ENCODE peak calls at places on chromosomes 7 and 10, in seven cellular contexts. S is mucosa of gallbladder, B is NCI-H1417, N is Kasumi-1, W is stomach, C is left colon, L is coronary artery. H is an unnamed sample.

GRCh38 chr10:17432738-17433137 is 21.7 kb downstream of the ST8SIA6 start:
- DNase-seq in S (no peak), B (no peak), N (no peak), W (no peak), C (no peak), L (no peak), H (no peak)

GRCh38 chr10:49170632-49171325 is 17.4 kb downstream of the TMEM273 start:
- DNase-seq in S (no peak), B (no peak), N (no peak), W (no peak), C (no peak), L (no peak), H (no peak)

GRCh38 chr7:44489955-44490350 is 505 bp downstream of the NUDCD3 start:
- DNase-seq in S (peak), B (no peak), N (peak), W (peak), C (peak), L (no peak), H (no peak)

GRCh38 chr7:147432068-147432467 is 1158.5 kb upstream of the C7orf33 start:
- DNase-seq in S (no peak), B (peak), N (peak), W (no peak), C (no peak), L (no peak), H (peak)

GRCh38 chr7:15446280-15446679 is 115.5 kb downstream of the AGMO start:
- DNase-seq in S (no peak), B (no peak), N (no peak), W (no peak), C (no peak), L (no peak), H (no peak)

GRCh38 chr7:133207687-133208086 is 45.2 kb upstream of the EXOC4 start:
- DNase-seq in S (no peak), B (no peak), N (peak), W (no peak), C (no peak), L (no peak), H (no peak)

GRCh38 chr7:46630031-46630430 is 709.0 kb upstream of the IGFBP3 start:
- DNase-seq in S (no peak), B (no peak), N (no peak), W (no peak), C (no peak), L (no peak), H (no peak)

GRCh38 chr10:15852111-15852557 is 8.2 kb downstream of the MINDY3 start:
- DNase-seq in S (no peak), B (no peak), N (no peak), W (no peak), C (no peak), L (no peak), H (no peak)

GRCh38 chr7:44740040-44740439 is 8.6 kb upstream of the ZMIZ2 start:
- DNase-seq in S (no peak), B (no peak), N (no peak), W (no peak), C (no peak), L (no peak), H (no peak)

GRCh38 chr10:63069318-63069717 is 63.8 kb upstream of the NRBF2 start:
- DNase-seq in S (no peak), B (no peak), N (no peak), W (no peak), C (no peak), L (no peak), H (no peak)

GRCh38 chr7:45180084-45180986 is 22.7 kb downstream of the RAMP3 start:
- DNase-seq in S (no peak), B (no peak), N (no peak), W (no peak), C (no peak), L (peak), H (no peak)

GRCh38 chr10:124002391-124003069 is 90.9 kb downstream of the CHST15 start:
- DNase-seq in S (no peak), B (no peak), N (no peak), W (no peak), C (no peak), L (peak), H (no peak)

GRCh38 chr7:41135511-41135910 is 567.4 kb downstream of the INHBA start:
- DNase-seq in S (no peak), B (no peak), N (no peak), W (no peak), C (no peak), L (no peak), H (no peak)

GRCh38 chr7:151425670-151426075 is 14.3 kb downstream of the CRYGN start:
- DNase-seq in S (peak), B (no peak), N (no peak), W (no peak), C (no peak), L (no peak), H (no peak)